ENCODE peak calls at places on chromosomes 7 and 10, in five cellular contexts. E, X, M, G and Q are unnamed samples.

GRCh38 chr10:119625570-119626280 is 25.5 kb upstream of the BAG3 start:
- DNase-seq in X (no peak), E (no peak), M (no peak), G (no peak), Q (no peak)

GRCh38 chr10:130179640-130180039 is 43.4 kb downstream of the GLRX3 start:
- DNase-seq in G (no peak), X (peak), M (no peak), E (no peak), Q (no peak)

GRCh38 chr7:36875794-36876193 is 151.5 kb upstream of the AOAH start:
- DNase-seq in X (no peak), G (peak), E (no peak), M (no peak), Q (no peak)

GRCh38 chr10:98397089-98397600 is 17.8 kb downstream of the PYROXD2 start:
- DNase-seq in X (no peak), M (no peak), G (no peak), E (no peak), Q (no peak)

GRCh38 chr7:388961-389701 is 99.2 kb downstream of the FOXL3 start:
- DNase-seq in M (no peak), X (no peak), G (no peak), E (no peak), Q (no peak)

GRCh38 chr7:120274482-120274881 is 1.5 kb downstream of the KCND2 start:
- DNase-seq in E (no peak), M (no peak), G (no peak), X (no peak), Q (no peak)

GRCh38 chr10:126966938-126967337 is 61.7 kb downstream of the DOCK1 start:
- DNase-seq in M (no peak), E (no peak), X (no peak), G (no peak), Q (no peak)

GRCh38 chr7:75739796-75740672 is 1.3 kb upstream of the HIP1 start:
- DNase-seq in M (no peak), G (no peak), X (peak), E (no peak), Q (no peak)

GRCh38 chr7:120272261-120272895 is 597 bp upstream of the KCND2 start:
- DNase-seq in E (peak), M (no peak), X (peak), G (peak), Q (no peak)

GRCh38 chr10:21525367-21526183 is at the start of gene SKIDA1:
- DNase-seq in E (peak), M (peak), X (peak), G (no peak), Q (peak)

GRCh38 chr7:36735172-36735571 is 10.9 kb upstream of the AOAH start:
- DNase-seq in X (no peak), M (no peak), G (no peak), E (no peak), Q (no peak)

GRCh38 chr10:95387383-95387782 is 96.6 kb upstream of the PDLIM1 start:
- DNase-seq in M (no peak), X (no peak), G (no peak), E (no peak), Q (no peak)

GRCh38 chr7:93622036-93622714 is 47.7 kb upstream of the CALCR start:
- DNase-seq in M (no peak), E (peak), G (no peak), X (peak), Q (no peak)

GRCh38 chr10:44386546-44387052 is 1.7 kb upstream of the CXCL12 start:
- DNase-seq in E (peak), M (peak), X (peak), G (peak), Q (peak)

GRCh38 chr7:947391-948210 is 6.9 kb downstream of the ADAP1 start:
- DNase-seq in X (no peak), M (no peak), G (no peak), E (no peak), Q (no peak)

GRCh38 chr7:19118896-19119301 is 1.5 kb upstream of the TWIST1 start:
- DNase-seq in X (no peak), M (no peak), E (no peak), G (no peak), Q (no peak)

GRCh38 chr7:108989319-108989718 is 419.6 kb downstream of the DNAJB9 start:
- DNase-seq in E (no peak), X (no peak), M (no peak), G (no peak), Q (no peak)

GRCh38 chr7:104848386-104848990 is 165.5 kb upstream of the KMT2E start:
- DNase-seq in E (no peak), X (peak), G (no peak), M (peak), Q (peak)

GRCh38 chr7:80781561-80781979 is 137.3 kb downstream of the SEMA3C start:
- DNase-seq in E (peak), X (peak), M (no peak), G (peak), Q (peak)

DNA sequence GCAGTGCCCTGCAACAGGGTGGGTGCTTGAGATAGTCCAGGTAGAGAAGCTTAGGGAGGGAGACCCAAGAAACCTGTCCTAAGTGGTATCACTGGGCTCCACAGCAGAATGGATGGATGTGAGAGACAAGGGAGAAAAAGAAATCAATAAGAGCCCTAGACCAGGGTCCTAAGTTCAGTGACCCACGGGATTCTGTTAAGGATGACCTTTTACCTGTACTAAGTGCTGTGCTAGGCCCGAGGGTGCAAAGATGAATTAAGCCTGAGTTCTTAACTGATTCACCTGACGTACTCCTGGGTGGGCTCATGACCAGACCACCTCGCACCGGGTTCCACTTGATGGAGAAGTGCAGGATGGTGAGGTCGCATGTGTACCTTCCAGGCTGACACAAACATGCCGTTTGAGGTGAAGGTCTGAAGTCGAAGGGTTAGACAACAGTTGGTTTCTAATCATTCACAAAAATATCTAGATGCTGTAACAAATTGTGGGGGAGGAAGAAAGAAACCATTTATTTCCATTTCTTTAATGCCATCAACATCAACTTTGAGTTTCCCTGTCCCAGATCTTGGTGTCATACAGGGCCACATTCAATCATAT is 166.5 kb downstream of the HERPUD2 start:
- DNase-seq in X (no peak), G (no peak), E (no peak), M (no peak), Q (no peak)
- H3K4me3 ChIP-seq in X (no peak), G (no peak), E (no peak), M (no peak), Q (no peak)

GRCh38 chr10:72223743-72224101 is 7.6 kb upstream of the ASCC1 start:
- DNase-seq in E (no peak), X (peak), M (no peak), G (no peak), Q (no peak)
- H3K4me3 ChIP-seq in E (no peak), X (no peak), M (no peak), G (no peak), Q (no peak)

DNA sequence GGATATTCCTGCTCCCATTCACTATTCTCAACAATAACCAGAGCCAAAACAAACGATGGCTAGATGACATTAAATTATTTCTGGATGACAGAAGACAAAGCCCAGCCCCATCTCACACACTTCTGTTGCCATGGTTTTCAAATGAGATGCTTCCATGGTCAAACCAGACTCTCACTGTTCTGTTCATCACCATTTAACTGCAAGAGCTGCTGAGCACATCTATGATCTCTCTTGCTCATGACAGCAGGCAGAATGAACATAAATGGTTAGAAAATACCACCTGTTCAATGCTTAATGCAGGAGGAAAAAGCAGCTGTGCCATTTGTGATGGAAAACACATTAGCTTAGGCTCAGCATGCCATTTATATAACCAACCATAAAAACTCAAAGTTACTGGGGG is 758.6 kb upstream of the ZWINT start:
- DNase-seq in M (no peak), G (no peak), X (no peak), E (no peak), Q (no peak)
- H3K4me3 ChIP-seq in M (no peak), G (no peak), X (no peak), E (no peak), Q (no peak)

GRCh38 chr7:30278386-30278785 is 6.0 kb upstream of the ZNRF2 start:
- DNase-seq in G (no peak), E (no peak), M (no peak), X (no peak), Q (no peak)
- H3K4me3 ChIP-seq in G (no peak), E (no peak), M (no peak), X (no peak), Q (no peak)

GRCh38 chr10:103542764-103543616 is 49.5 kb downstream of the NEURL1 start:
- DNase-seq in X (peak), M (no peak), E (peak), G (no peak), Q (peak)
- H3K4me3 ChIP-seq in X (peak), M (peak), E (peak), G (peak), Q (peak)

DNA sequence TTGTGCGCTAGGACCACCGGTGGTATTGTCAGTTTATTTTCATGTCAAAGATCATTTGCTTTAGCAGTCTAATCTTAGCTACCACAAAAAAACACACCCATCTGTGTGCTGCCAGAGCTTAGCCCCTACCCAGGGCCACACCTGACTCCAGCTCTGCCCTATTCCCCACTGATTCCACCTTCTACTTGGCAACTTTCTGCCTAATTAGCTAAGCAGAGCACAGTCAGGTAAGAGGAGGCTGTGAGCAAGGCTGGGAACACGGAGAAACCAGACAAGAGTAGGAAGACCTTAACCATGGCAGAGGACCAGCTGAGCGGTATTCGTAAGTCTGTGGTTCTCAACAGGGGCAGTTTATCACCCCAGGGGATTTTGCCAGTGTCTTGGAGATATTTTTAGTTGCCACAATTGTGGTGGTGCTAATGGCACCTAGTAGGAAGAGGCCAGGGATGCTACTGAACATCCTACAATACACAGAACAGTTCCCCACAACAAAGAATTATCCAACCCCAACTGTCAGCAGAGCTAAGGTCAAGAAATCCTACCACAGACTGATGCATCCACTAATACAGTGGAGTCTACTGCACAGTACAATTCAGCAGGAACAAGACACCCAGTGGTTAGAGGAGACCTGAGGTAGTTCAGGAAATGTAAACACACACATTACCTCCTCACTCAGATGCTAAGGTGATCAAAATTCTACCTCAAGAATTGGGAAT is 91.6 kb downstream of the ZFAND4 start:
- DNase-seq in G (no peak), M (peak), X (no peak), E (no peak), Q (no peak)
- H3K4me3 ChIP-seq in G (no peak), M (peak), X (no peak), E (no peak), Q (peak)

GRCh38 chr10:73914036-73914435 is 3.1 kb downstream of the PLAU start:
- DNase-seq in M (no peak), G (no peak), E (no peak), X (no peak), Q (no peak)
- H3K4me3 ChIP-seq in M (no peak), G (no peak), E (peak), X (peak), Q (no peak)

GRCh38 chr10:67837519-67838314 is at the start of gene DNAJC12:
- DNase-seq in M (no peak), G (peak), X (peak), E (no peak), Q (no peak)
- H3K4me3 ChIP-seq in M (no peak), G (peak), X (peak), E (no peak), Q (peak)

DNA sequence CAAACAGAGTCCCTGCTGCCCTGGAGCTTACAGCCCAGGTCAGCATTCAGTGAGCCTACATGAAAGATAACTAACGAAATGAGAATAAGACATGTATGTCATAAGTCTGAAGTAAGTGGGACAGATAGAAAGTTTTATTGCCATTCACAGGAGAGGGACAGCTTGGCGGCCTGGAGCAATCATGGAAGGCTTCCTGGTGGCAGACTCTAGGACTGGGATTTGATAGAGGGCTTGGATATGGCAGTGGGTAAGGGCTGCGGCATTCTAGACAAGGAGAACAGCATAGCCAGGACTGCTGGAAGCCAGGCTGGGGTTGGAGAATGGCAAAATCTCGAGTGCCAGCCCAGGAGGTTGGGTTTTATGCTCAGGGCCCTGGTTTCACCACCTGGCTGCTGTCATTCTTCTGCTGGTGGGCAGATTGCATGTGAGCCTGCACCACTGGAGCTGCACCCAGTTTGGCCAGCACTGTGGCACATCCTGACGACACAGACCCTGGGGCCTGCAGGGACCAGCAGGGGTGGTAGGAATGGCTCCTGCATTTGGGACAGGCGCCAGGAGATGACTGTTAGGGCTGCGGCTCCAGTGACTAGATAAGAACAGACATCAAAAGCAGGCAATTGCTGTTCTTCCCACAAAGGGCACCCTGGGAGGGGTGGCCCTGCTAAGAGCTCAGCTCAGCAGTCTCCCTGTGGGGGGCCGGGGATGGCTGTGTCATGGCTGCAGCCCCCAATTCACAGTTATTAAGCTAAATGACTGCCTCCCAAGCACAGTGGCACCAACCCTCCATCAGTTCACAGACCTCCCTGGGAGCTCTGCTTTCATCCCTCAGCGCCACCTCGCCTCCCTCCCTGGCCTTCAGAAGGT is 161.1 kb downstream of the RPS24 start:
- DNase-seq in X (peak), G (no peak), M (no peak), E (peak), Q (no peak)
- H3K4me3 ChIP-seq in X (no peak), G (no peak), M (no peak), E (no peak), Q (no peak)

GRCh38 chr7:90597879-90598278 is 1.8 kb downstream of the CDK14 start:
- DNase-seq in X (no peak), E (no peak), G (no peak), M (no peak), Q (no peak)
- H3K4me3 ChIP-seq in X (peak), E (peak), G (no peak), M (no peak), Q (peak)